ENCODE peak calls at places on chromosome 20, in five cellular contexts. One of them, this sample, is unnamed. For H3K36me3, the result is how much of the 10 kb centered on the place peaks cover.

GRCh38 chr20:4512891-4513550 is 208.7 kb upstream of the PRND start:
- DNase-seq in IMR-90: peak
- DNase-seq in H1: no peak
- DNase-seq in mesenchymal stem cell: peak
- DNase-seq in trophoblast cell: peak
- DNase-seq in this sample: no peak

GRCh38 chr20:4470375-4470774 is 251.3 kb upstream of the PRND start:
- DNase-seq in IMR-90: peak
- DNase-seq in H1: no peak
- DNase-seq in mesenchymal stem cell: peak
- DNase-seq in trophoblast cell: no peak
- DNase-seq in this sample: no peak

GRCh38 chr20:1263853-1264252 is 2.2 kb upstream of the SNPH start:
- DNase-seq in IMR-90: peak
- DNase-seq in H1: no peak
- DNase-seq in mesenchymal stem cell: peak
- DNase-seq in trophoblast cell: no peak
- DNase-seq in this sample: no peak

GRCh38 chr20:10864076-10864672 is 190.4 kb upstream of the JAG1 start:
- DNase-seq in IMR-90: no peak
- DNase-seq in H1: no peak
- DNase-seq in mesenchymal stem cell: peak
- DNase-seq in trophoblast cell: no peak
- DNase-seq in this sample: no peak

GRCh38 chr20:33668087-33668790 is 1.5 kb downstream of the ACTL10 start:
- DNase-seq in IMR-90: no peak
- DNase-seq in H1: peak
- DNase-seq in mesenchymal stem cell: no peak
- DNase-seq in trophoblast cell: no peak
- DNase-seq in this sample: no peak

GRCh38 chr20:36700438-36700837 is 45.5 kb downstream of the NDRG3 start:
- DNase-seq in IMR-90: no peak
- DNase-seq in H1: no peak
- DNase-seq in mesenchymal stem cell: no peak
- DNase-seq in trophoblast cell: no peak
- DNase-seq in this sample: no peak

GRCh38 chr20:56352656-56353055 is 6.1 kb upstream of the FAM210B start:
- DNase-seq in IMR-90: peak
- DNase-seq in H1: no peak
- DNase-seq in mesenchymal stem cell: no peak
- DNase-seq in trophoblast cell: no peak
- DNase-seq in this sample: no peak

GRCh38 chr20:433300-433975 is 25.3 kb downstream of the RBCK1 start:
- DNase-seq in IMR-90: no peak
- DNase-seq in H1: no peak
- DNase-seq in mesenchymal stem cell: no peak
- DNase-seq in trophoblast cell: no peak
- DNase-seq in this sample: no peak

GRCh38 chr20:19718880-19719279 is 39.2 kb upstream of the RIN2 start:
- DNase-seq in IMR-90: no peak
- DNase-seq in H1: no peak
- DNase-seq in mesenchymal stem cell: no peak
- DNase-seq in trophoblast cell: no peak
- DNase-seq in this sample: no peak

GRCh38 chr20:25250508-25250907 is 2.6 kb downstream of the PYGB start:
- DNase-seq in IMR-90: peak
- DNase-seq in H1: no peak
- DNase-seq in mesenchymal stem cell: no peak
- DNase-seq in trophoblast cell: no peak
- DNase-seq in this sample: no peak

GRCh38 chr20:15267935-15268334 is 930.5 kb upstream of the FLRT3 start:
- DNase-seq in IMR-90: no peak
- DNase-seq in H1: no peak
- DNase-seq in mesenchymal stem cell: no peak
- DNase-seq in trophoblast cell: no peak
- DNase-seq in this sample: no peak

GRCh38 chr20:32575805-32576204 is 9.3 kb downstream of the NOL4L start:
- DNase-seq in IMR-90: no peak
- DNase-seq in H1: no peak
- DNase-seq in mesenchymal stem cell: no peak
- DNase-seq in trophoblast cell: no peak
- DNase-seq in this sample: no peak

GRCh38 chr20:43842126-43843020 is 72.3 kb upstream of the TOX2 start:
- DNase-seq in IMR-90: no peak
- DNase-seq in H1: peak
- DNase-seq in mesenchymal stem cell: no peak
- DNase-seq in trophoblast cell: no peak
- DNase-seq in this sample: no peak

GRCh38 chr20:38165089-38165965 is at the start of gene TGM2:
- DNase-seq in IMR-90: peak
- DNase-seq in H1: peak
- DNase-seq in mesenchymal stem cell: peak
- DNase-seq in trophoblast cell: peak
- DNase-seq in this sample: peak

GRCh38 chr20:44851545-44851944 is 34.0 kb upstream of the YWHAB start:
- DNase-seq in IMR-90: no peak
- DNase-seq in H1: no peak
- DNase-seq in mesenchymal stem cell: no peak
- DNase-seq in trophoblast cell: no peak
- DNase-seq in this sample: no peak

GRCh38 chr20:63032861-63033634 is 26.3 kb upstream of the BHLHE23 start:
- DNase-seq in IMR-90: no peak
- DNase-seq in H1: peak
- DNase-seq in mesenchymal stem cell: no peak
- DNase-seq in trophoblast cell: no peak
- DNase-seq in this sample: no peak

GRCh38 chr20:38061109-38061508 is 27.6 kb downstream of the RPRD1B start:
- DNase-seq in IMR-90: no peak
- DNase-seq in H1: no peak
- DNase-seq in mesenchymal stem cell: no peak
- DNase-seq in trophoblast cell: no peak
- DNase-seq in this sample: no peak

GRCh38 chr20:33051333-33051732 is 2.4 kb upstream of the BPIFB3 start:
- DNase-seq in IMR-90: no peak
- DNase-seq in H1: no peak
- DNase-seq in mesenchymal stem cell: no peak
- DNase-seq in trophoblast cell: no peak
- DNase-seq in this sample: no peak

GRCh38 chr20:47547034-47547387 is 45.3 kb downstream of the NCOA3 start:
- DNase-seq in IMR-90: no peak
- DNase-seq in H1: no peak
- DNase-seq in mesenchymal stem cell: no peak
- DNase-seq in trophoblast cell: peak
- DNase-seq in this sample: no peak

GRCh38 chr20:50491926-50492634 is 18.1 kb upstream of the PTPN1 start:
- DNase-seq in IMR-90: peak
- DNase-seq in H1: no peak
- DNase-seq in mesenchymal stem cell: no peak
- DNase-seq in trophoblast cell: no peak
- DNase-seq in this sample: no peak

GRCh38 chr20:13243826-13244376 is 22.8 kb downstream of the ISM1 start:
- DNase-seq in IMR-90: no peak
- DNase-seq in H1: no peak
- DNase-seq in mesenchymal stem cell: no peak
- DNase-seq in trophoblast cell: peak
- DNase-seq in this sample: no peak

GRCh38 chr20:37345339-37346231 is at the start of gene SRC:
- DNase-seq in IMR-90: peak
- DNase-seq in H1: peak
- DNase-seq in mesenchymal stem cell: peak
- DNase-seq in trophoblast cell: peak
- DNase-seq in this sample: peak

GRCh38 chr20:25272223-25273000 is 24.5 kb downstream of the PYGB start:
- DNase-seq in IMR-90: no peak
- DNase-seq in H1: peak
- DNase-seq in mesenchymal stem cell: no peak
- DNase-seq in trophoblast cell: no peak
- DNase-seq in this sample: no peak

GRCh38 chr20:43666376-43667328 is at the start of gene MYBL2:
- DNase-seq in IMR-90: peak
- DNase-seq in H1: peak
- DNase-seq in mesenchymal stem cell: peak
- DNase-seq in trophoblast cell: peak
- DNase-seq in this sample: peak

GRCh38 chr20:891121-892080 is 24.7 kb downstream of the ANGPT4 start:
- DNase-seq in IMR-90: no peak
- DNase-seq in H1: no peak
- DNase-seq in mesenchymal stem cell: no peak
- DNase-seq in trophoblast cell: no peak
- DNase-seq in this sample: no peak

GRCh38 chr20:58978351-58979190 is 2.5 kb upstream of the NELFCD start:
- DNase-seq in IMR-90: no peak
- DNase-seq in H1: no peak
- DNase-seq in mesenchymal stem cell: no peak
- DNase-seq in trophoblast cell: no peak
- DNase-seq in this sample: no peak

GRCh38 chr20:58982406-58983114 is 1.5 kb downstream of the NELFCD start:
- DNase-seq in IMR-90: no peak
- DNase-seq in H1: no peak
- DNase-seq in mesenchymal stem cell: no peak
- DNase-seq in trophoblast cell: no peak
- DNase-seq in this sample: no peak

GRCh38 chr20:58984691-58985090 is 3.6 kb downstream of the NELFCD start:
- DNase-seq in IMR-90: no peak
- DNase-seq in H1: no peak
- DNase-seq in mesenchymal stem cell: no peak
- DNase-seq in trophoblast cell: no peak
- DNase-seq in this sample: no peak

GRCh38 chr20:58980711-58981563 is at the start of gene NELFCD:
- DNase-seq in IMR-90: peak
- DNase-seq in H1: peak
- DNase-seq in mesenchymal stem cell: peak
- DNase-seq in trophoblast cell: peak
- DNase-seq in this sample: peak

DNA sequence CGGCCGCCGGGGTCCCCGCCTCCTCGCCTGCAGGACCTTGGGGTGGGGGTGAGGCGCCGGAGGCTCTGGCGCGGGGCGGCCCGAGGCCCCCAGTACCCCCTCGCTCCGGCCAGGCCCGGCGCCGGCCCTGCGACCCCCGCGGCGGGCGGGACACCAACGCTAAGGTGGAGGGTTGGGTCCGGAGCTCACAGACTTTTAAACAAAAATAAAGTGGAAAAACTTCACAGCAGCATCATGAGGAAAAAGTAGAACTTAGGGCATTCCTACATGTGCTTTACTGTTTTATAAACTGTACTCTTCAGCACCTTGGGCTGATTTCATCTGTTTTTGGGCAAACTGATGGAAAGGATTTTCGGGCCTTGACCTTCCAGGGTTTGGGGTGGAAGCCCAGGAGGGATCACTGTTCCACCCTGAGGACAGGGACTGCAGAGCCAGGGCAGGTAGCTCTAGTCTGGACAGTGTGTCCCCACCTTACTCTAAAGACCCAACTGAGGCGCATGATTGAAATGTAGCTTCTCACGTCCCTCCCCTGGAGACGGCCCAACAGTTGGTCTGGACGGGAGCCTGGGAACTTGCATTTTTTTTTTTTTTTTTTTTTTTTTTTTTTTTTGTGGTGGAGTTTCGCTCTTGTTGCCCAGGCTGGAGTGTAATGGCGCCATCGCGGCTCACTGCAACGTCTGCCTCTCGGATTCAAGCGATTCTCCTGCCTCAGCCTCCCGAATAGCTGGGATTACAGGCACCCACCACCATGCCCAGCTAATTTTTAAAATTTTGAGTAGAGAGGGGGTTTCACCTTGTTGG is 708 bp downstream of the NELFCD start:
- DNase-seq in IMR-90: peak
- DNase-seq in H1: peak
- DNase-seq in mesenchymal stem cell: peak
- DNase-seq in trophoblast cell: peak
- DNase-seq in this sample: peak
- H4K8ac ChIP-seq in IMR-90: peak
- H4K8ac ChIP-seq in H1: peak
- H4K8ac ChIP-seq in mesenchymal stem cell: no peak
- H4K8ac ChIP-seq in trophoblast cell: peak
- H4K8ac ChIP-seq in this sample: no peak

GRCh38 chr20:35447082-35447789 is 8.2 kb upstream of the CEP250 start:
- DNase-seq in IMR-90: peak
- DNase-seq in H1: peak
- DNase-seq in mesenchymal stem cell: peak
- DNase-seq in trophoblast cell: peak
- DNase-seq in this sample: peak

GRCh38 chr20:35446356-35447078 is 8.5 kb upstream of the GDF5 start:
- DNase-seq in IMR-90: no peak
- DNase-seq in H1: no peak
- DNase-seq in mesenchymal stem cell: peak
- DNase-seq in trophoblast cell: no peak
- DNase-seq in this sample: no peak

GRCh38 chr20:35451295-35451694 is 4.1 kb upstream of the CEP250 start:
- DNase-seq in IMR-90: no peak
- DNase-seq in H1: no peak
- DNase-seq in mesenchymal stem cell: no peak
- DNase-seq in trophoblast cell: peak
- DNase-seq in this sample: no peak

GRCh38 chr20:35444226-35444625 is 6.2 kb upstream of the GDF5 start:
- DNase-seq in IMR-90: no peak
- DNase-seq in H1: no peak
- DNase-seq in mesenchymal stem cell: no peak
- DNase-seq in trophoblast cell: no peak
- DNase-seq in this sample: no peak

DNA sequence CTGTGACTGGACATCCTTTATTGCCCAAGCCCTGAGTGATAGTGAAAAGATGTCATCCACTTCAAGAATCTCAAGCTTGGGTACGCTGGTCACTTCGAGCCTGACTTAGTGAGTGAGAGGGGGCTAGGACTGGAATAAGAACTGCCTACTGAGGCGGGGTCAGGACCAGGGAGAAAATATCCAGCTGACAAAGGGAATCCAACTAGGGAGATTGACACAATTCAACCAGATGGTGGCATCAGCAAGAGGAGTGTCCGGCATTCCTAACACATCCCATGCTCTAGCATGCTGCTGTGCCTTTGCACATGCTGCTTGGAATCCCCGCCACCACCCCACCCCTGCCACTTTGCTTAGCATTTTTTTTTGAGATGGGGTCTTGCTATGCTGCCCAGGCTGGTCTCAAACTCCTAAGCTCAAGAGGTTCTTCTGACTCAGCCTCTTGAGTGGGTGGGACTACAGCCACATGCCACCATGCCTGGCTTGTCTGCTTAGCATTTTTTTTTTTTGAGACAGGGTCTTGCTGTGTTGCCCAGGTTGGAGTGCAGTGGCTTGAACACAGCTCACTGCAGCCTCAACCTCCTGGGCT is 6.5 kb upstream of the CEP250 start:
- DNase-seq in IMR-90: no peak
- DNase-seq in H1: no peak
- DNase-seq in mesenchymal stem cell: no peak
- DNase-seq in trophoblast cell: no peak
- DNase-seq in this sample: no peak
- H4K91ac ChIP-seq in IMR-90: no peak
- H4K91ac ChIP-seq in H1: no peak
- H4K91ac ChIP-seq in mesenchymal stem cell: no peak
- H4K91ac ChIP-seq in trophoblast cell: no peak
- H4K91ac ChIP-seq in this sample: no peak

GRCh38 chr20:41125530-41126457 is 11.5 kb upstream of the PLCG1 start:
- DNase-seq in IMR-90: no peak
- DNase-seq in H1: no peak
- DNase-seq in mesenchymal stem cell: no peak
- DNase-seq in trophoblast cell: no peak
- DNase-seq in this sample: no peak
- H3K36me3 ChIP-seq in IMR-90: under half
- H3K36me3 ChIP-seq in H1: under half
- H3K36me3 ChIP-seq in mesenchymal stem cell: under half
- H3K36me3 ChIP-seq in trophoblast cell: half or more
- H3K36me3 ChIP-seq in this sample: half or more

GRCh38 chr20:61754976-61755778 is 310.5 kb downstream of the TAF4 start:
- DNase-seq in IMR-90: no peak
- DNase-seq in H1: no peak
- DNase-seq in mesenchymal stem cell: peak
- DNase-seq in trophoblast cell: no peak
- DNase-seq in this sample: no peak
- H4K8ac ChIP-seq in IMR-90: no peak
- H4K8ac ChIP-seq in H1: no peak
- H4K8ac ChIP-seq in mesenchymal stem cell: peak
- H4K8ac ChIP-seq in trophoblast cell: no peak
- H4K8ac ChIP-seq in this sample: no peak